ENCODE peak calls at places on chromosomes 6 and 20, in nine cellular contexts. One of them, this sample, is unnamed. For H3K79me2, the result is how much of the 10 kb centered on the place peaks cover.

GRCh38 chr6:1190361-1190760 is 121.5 kb upstream of the FOXQ1 start:
- DNase-seq in SK-N-SH: no peak
- DNase-seq in hepatocyte: peak
- DNase-seq in HCT116: no peak
- DNase-seq in GM23338: no peak
- DNase-seq in neural progenitor cell: no peak
- DNase-seq in OCI-LY7: no peak
- DNase-seq in PC-3: peak
- DNase-seq in MM.1S: no peak
- DNase-seq in this sample: peak

GRCh38 chr6:144581807-144582537 is 296.8 kb downstream of the UTRN start:
- DNase-seq in PC-3: peak
- DNase-seq in neural progenitor cell: peak
- DNase-seq in HCT116: peak
- DNase-seq in GM23338: peak
- DNase-seq in OCI-LY7: peak
- DNase-seq in hepatocyte: peak
- DNase-seq in SK-N-SH: peak
- DNase-seq in MM.1S: no peak
- DNase-seq in this sample: peak

GRCh38 chr6:136676075-136676474 is 116.2 kb downstream of the MAP3K5 start:
- DNase-seq in SK-N-SH: no peak
- DNase-seq in MM.1S: no peak
- DNase-seq in PC-3: peak
- DNase-seq in neural progenitor cell: no peak
- DNase-seq in HCT116: no peak
- DNase-seq in OCI-LY7: no peak
- DNase-seq in GM23338: no peak
- DNase-seq in hepatocyte: no peak
- DNase-seq in this sample: no peak

GRCh38 chr20:44746367-44747165 is 901 bp downstream of the KCNK15 start:
- DNase-seq in SK-N-SH: peak
- DNase-seq in neural progenitor cell: no peak
- DNase-seq in hepatocyte: no peak
- DNase-seq in OCI-LY7: no peak
- DNase-seq in GM23338: peak
- DNase-seq in PC-3: no peak
- DNase-seq in HCT116: no peak
- DNase-seq in MM.1S: no peak
- DNase-seq in this sample: peak

GRCh38 chr6:136764522-136764993 is 27.7 kb downstream of the MAP3K5 start:
- DNase-seq in GM23338: no peak
- DNase-seq in SK-N-SH: no peak
- DNase-seq in neural progenitor cell: no peak
- DNase-seq in MM.1S: no peak
- DNase-seq in PC-3: no peak
- DNase-seq in HCT116: no peak
- DNase-seq in OCI-LY7: peak
- DNase-seq in hepatocyte: no peak
- DNase-seq in this sample: no peak

GRCh38 chr6:18601515-18602035 is 214.4 kb downstream of the RNF144B start:
- DNase-seq in hepatocyte: no peak
- DNase-seq in OCI-LY7: no peak
- DNase-seq in MM.1S: no peak
- DNase-seq in GM23338: no peak
- DNase-seq in PC-3: no peak
- DNase-seq in SK-N-SH: no peak
- DNase-seq in HCT116: no peak
- DNase-seq in neural progenitor cell: no peak
- DNase-seq in this sample: no peak

GRCh38 chr20:13089950-13090469 is 81.2 kb downstream of the SPTLC3 start:
- DNase-seq in neural progenitor cell: no peak
- DNase-seq in hepatocyte: peak
- DNase-seq in GM23338: no peak
- DNase-seq in SK-N-SH: no peak
- DNase-seq in OCI-LY7: no peak
- DNase-seq in PC-3: no peak
- DNase-seq in HCT116: no peak
- DNase-seq in MM.1S: no peak
- DNase-seq in this sample: no peak

GRCh38 chr20:25297141-25297905 is 49.4 kb downstream of the PYGB start:
- DNase-seq in HCT116: no peak
- DNase-seq in SK-N-SH: no peak
- DNase-seq in PC-3: no peak
- DNase-seq in neural progenitor cell: no peak
- DNase-seq in GM23338: no peak
- DNase-seq in MM.1S: peak
- DNase-seq in OCI-LY7: no peak
- DNase-seq in hepatocyte: no peak
- DNase-seq in this sample: no peak

GRCh38 chr6:37459981-37460800 is 27.2 kb downstream of the CMTR1 start:
- DNase-seq in hepatocyte: no peak
- DNase-seq in OCI-LY7: no peak
- DNase-seq in neural progenitor cell: peak
- DNase-seq in MM.1S: no peak
- DNase-seq in PC-3: no peak
- DNase-seq in SK-N-SH: peak
- DNase-seq in HCT116: no peak
- DNase-seq in GM23338: no peak
- DNase-seq in this sample: no peak

GRCh38 chr6:151488226-151488625 is 5.6 kb upstream of the CCDC170 start:
- DNase-seq in GM23338: no peak
- DNase-seq in MM.1S: no peak
- DNase-seq in HCT116: no peak
- DNase-seq in OCI-LY7: no peak
- DNase-seq in PC-3: no peak
- DNase-seq in hepatocyte: no peak
- DNase-seq in SK-N-SH: no peak
- DNase-seq in neural progenitor cell: no peak
- DNase-seq in this sample: peak

GRCh38 chr20:47326718-47327137 is 29.8 kb downstream of the ZMYND8 start:
- DNase-seq in GM23338: no peak
- DNase-seq in MM.1S: no peak
- DNase-seq in HCT116: no peak
- DNase-seq in hepatocyte: no peak
- DNase-seq in SK-N-SH: no peak
- DNase-seq in OCI-LY7: no peak
- DNase-seq in PC-3: peak
- DNase-seq in neural progenitor cell: no peak
- DNase-seq in this sample: peak

GRCh38 chr6:150286919-150287318 is 81.9 kb upstream of the IYD start:
- DNase-seq in hepatocyte: no peak
- DNase-seq in PC-3: no peak
- DNase-seq in SK-N-SH: no peak
- DNase-seq in MM.1S: no peak
- DNase-seq in OCI-LY7: no peak
- DNase-seq in neural progenitor cell: no peak
- DNase-seq in HCT116: no peak
- DNase-seq in GM23338: peak
- DNase-seq in this sample: peak

GRCh38 chr20:17965042-17965697 is 3.4 kb downstream of the SNX5 start:
- DNase-seq in OCI-LY7: no peak
- DNase-seq in GM23338: peak
- DNase-seq in HCT116: no peak
- DNase-seq in SK-N-SH: no peak
- DNase-seq in neural progenitor cell: no peak
- DNase-seq in MM.1S: no peak
- DNase-seq in PC-3: no peak
- DNase-seq in hepatocyte: no peak
- DNase-seq in this sample: no peak

GRCh38 chr20:44745560-44746366 is at the start of gene KCNK15:
- DNase-seq in SK-N-SH: peak
- DNase-seq in HCT116: no peak
- DNase-seq in MM.1S: no peak
- DNase-seq in hepatocyte: peak
- DNase-seq in OCI-LY7: no peak
- DNase-seq in GM23338: peak
- DNase-seq in PC-3: peak
- DNase-seq in neural progenitor cell: peak
- DNase-seq in this sample: peak

GRCh38 chr6:54020311-54020710 is 90.9 kb upstream of the MLIP start:
- DNase-seq in hepatocyte: no peak
- DNase-seq in SK-N-SH: no peak
- DNase-seq in OCI-LY7: no peak
- DNase-seq in neural progenitor cell: no peak
- DNase-seq in GM23338: no peak
- DNase-seq in PC-3: peak
- DNase-seq in HCT116: no peak
- DNase-seq in MM.1S: no peak
- DNase-seq in this sample: no peak

GRCh38 chr6:86869500-86869899 is 67.8 kb upstream of the HTR1E start:
- DNase-seq in SK-N-SH: no peak
- DNase-seq in hepatocyte: no peak
- DNase-seq in neural progenitor cell: no peak
- DNase-seq in PC-3: no peak
- DNase-seq in MM.1S: no peak
- DNase-seq in GM23338: no peak
- DNase-seq in HCT116: no peak
- DNase-seq in OCI-LY7: no peak
- DNase-seq in this sample: no peak

GRCh38 chr6:107361568-107362270 is 97.6 kb downstream of the PDSS2 start:
- DNase-seq in GM23338: peak
- DNase-seq in SK-N-SH: no peak
- DNase-seq in hepatocyte: no peak
- DNase-seq in MM.1S: no peak
- DNase-seq in neural progenitor cell: peak
- DNase-seq in HCT116: no peak
- DNase-seq in OCI-LY7: no peak
- DNase-seq in PC-3: peak
- DNase-seq in this sample: peak

GRCh38 chr20:36153754-36154695 is 515 bp upstream of the EPB41L1 start:
- DNase-seq in hepatocyte: peak
- DNase-seq in HCT116: no peak
- DNase-seq in OCI-LY7: no peak
- DNase-seq in SK-N-SH: peak
- DNase-seq in GM23338: peak
- DNase-seq in neural progenitor cell: peak
- DNase-seq in PC-3: peak
- DNase-seq in MM.1S: peak
- DNase-seq in this sample: peak

GRCh38 chr20:57609842-57610167 is 10.4 kb downstream of the ZBP1 start:
- DNase-seq in OCI-LY7: no peak
- DNase-seq in HCT116: no peak
- DNase-seq in PC-3: no peak
- DNase-seq in GM23338: no peak
- DNase-seq in SK-N-SH: no peak
- DNase-seq in MM.1S: no peak
- DNase-seq in hepatocyte: no peak
- DNase-seq in neural progenitor cell: peak
- DNase-seq in this sample: no peak

GRCh38 chr20:53707341-53708102 is 113.9 kb upstream of the ZNF217 start:
- DNase-seq in OCI-LY7: peak
- DNase-seq in neural progenitor cell: no peak
- DNase-seq in HCT116: no peak
- DNase-seq in PC-3: peak
- DNase-seq in hepatocyte: no peak
- DNase-seq in SK-N-SH: no peak
- DNase-seq in GM23338: peak
- DNase-seq in MM.1S: no peak
- DNase-seq in this sample: peak

GRCh38 chr6:44064089-44064947 is 62.9 kb downstream of the MRPL14 start:
- DNase-seq in OCI-LY7: no peak
- DNase-seq in HCT116: no peak
- DNase-seq in SK-N-SH: no peak
- DNase-seq in MM.1S: no peak
- DNase-seq in PC-3: peak
- DNase-seq in neural progenitor cell: peak
- DNase-seq in hepatocyte: peak
- DNase-seq in GM23338: no peak
- DNase-seq in this sample: peak

GRCh38 chr6:149965191-149966020 is 1.7 kb downstream of the ULBP1 start:
- DNase-seq in MM.1S: no peak
- DNase-seq in HCT116: no peak
- DNase-seq in GM23338: peak
- DNase-seq in hepatocyte: peak
- DNase-seq in SK-N-SH: peak
- DNase-seq in neural progenitor cell: peak
- DNase-seq in PC-3: no peak
- DNase-seq in OCI-LY7: peak
- DNase-seq in this sample: no peak

DNA sequence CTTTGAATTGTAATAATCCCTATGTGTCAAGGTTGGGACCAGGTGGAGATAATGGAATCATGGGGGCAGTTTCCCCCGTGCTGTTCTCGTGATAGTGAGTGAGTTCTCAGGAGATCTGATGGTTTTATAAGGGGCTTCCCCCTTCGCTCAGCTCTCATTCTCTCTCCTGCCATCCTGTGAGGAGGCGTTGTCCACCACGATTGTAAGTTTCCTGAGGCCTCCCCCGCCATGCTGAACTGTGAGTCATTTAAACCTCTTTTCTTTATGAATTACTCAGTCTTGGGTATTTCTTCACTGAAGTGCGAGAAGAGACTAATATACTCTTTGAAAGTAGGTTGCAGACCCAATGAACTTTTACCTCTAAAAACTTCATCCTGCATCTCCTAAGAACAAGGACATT is 39.2 kb upstream of the KCNG1 start:
- DNase-seq in MM.1S: no peak
- DNase-seq in hepatocyte: no peak
- DNase-seq in OCI-LY7: no peak
- DNase-seq in SK-N-SH: no peak
- DNase-seq in neural progenitor cell: no peak
- DNase-seq in GM23338: no peak
- DNase-seq in HCT116: no peak
- DNase-seq in PC-3: no peak
- DNase-seq in this sample: peak
- TF ChIP-seq EZH2phosphoT487 in MM.1S: no peak
- TF ChIP-seq EZH2phosphoT487 in hepatocyte: no peak
- TF ChIP-seq EZH2phosphoT487 in OCI-LY7: no peak
- TF ChIP-seq EZH2phosphoT487 in SK-N-SH: no peak
- TF ChIP-seq EZH2phosphoT487 in neural progenitor cell: no peak
- TF ChIP-seq EZH2phosphoT487 in GM23338: no peak
- TF ChIP-seq EZH2phosphoT487 in HCT116: no peak
- TF ChIP-seq EZH2phosphoT487 in PC-3: no peak
- TF ChIP-seq EZH2phosphoT487 in this sample: no peak

GRCh38 chr6:111823831-111824607 is 49.2 kb downstream of the FYN start:
- DNase-seq in neural progenitor cell: no peak
- DNase-seq in HCT116: no peak
- DNase-seq in MM.1S: no peak
- DNase-seq in PC-3: peak
- DNase-seq in GM23338: no peak
- DNase-seq in hepatocyte: no peak
- DNase-seq in SK-N-SH: no peak
- DNase-seq in OCI-LY7: no peak
- DNase-seq in this sample: peak
- H3K79me2 ChIP-seq in neural progenitor cell: under half
- H3K79me2 ChIP-seq in HCT116: under half
- H3K79me2 ChIP-seq in MM.1S: under half
- H3K79me2 ChIP-seq in PC-3: under half
- H3K79me2 ChIP-seq in GM23338: under half
- H3K79me2 ChIP-seq in hepatocyte: under half
- H3K79me2 ChIP-seq in SK-N-SH: under half
- H3K79me2 ChIP-seq in OCI-LY7: under half
- H3K79me2 ChIP-seq in this sample: half or more

GRCh38 chr20:32339116-32339515 is 19.0 kb upstream of the ASXL1 start:
- DNase-seq in SK-N-SH: no peak
- DNase-seq in hepatocyte: no peak
- DNase-seq in OCI-LY7: no peak
- DNase-seq in PC-3: no peak
- DNase-seq in GM23338: no peak
- DNase-seq in MM.1S: no peak
- DNase-seq in HCT116: no peak
- DNase-seq in neural progenitor cell: no peak
- DNase-seq in this sample: no peak
- TF ChIP-seq EZH2phosphoT487 in SK-N-SH: no peak
- TF ChIP-seq EZH2phosphoT487 in hepatocyte: no peak
- TF ChIP-seq EZH2phosphoT487 in OCI-LY7: no peak
- TF ChIP-seq EZH2phosphoT487 in PC-3: no peak
- TF ChIP-seq EZH2phosphoT487 in GM23338: no peak
- TF ChIP-seq EZH2phosphoT487 in MM.1S: no peak
- TF ChIP-seq EZH2phosphoT487 in HCT116: no peak
- TF ChIP-seq EZH2phosphoT487 in neural progenitor cell: no peak
- TF ChIP-seq EZH2phosphoT487 in this sample: no peak

GRCh38 chr6:56770011-56770520 is 127.4 kb upstream of the DST start:
- DNase-seq in GM23338: no peak
- DNase-seq in PC-3: no peak
- DNase-seq in OCI-LY7: no peak
- DNase-seq in MM.1S: no peak
- DNase-seq in neural progenitor cell: no peak
- DNase-seq in HCT116: no peak
- DNase-seq in SK-N-SH: peak
- DNase-seq in hepatocyte: no peak
- DNase-seq in this sample: peak
- H3K79me2 ChIP-seq in GM23338: half or more
- H3K79me2 ChIP-seq in PC-3: under half
- H3K79me2 ChIP-seq in OCI-LY7: under half
- H3K79me2 ChIP-seq in MM.1S: half or more
- H3K79me2 ChIP-seq in neural progenitor cell: half or more
- H3K79me2 ChIP-seq in HCT116: half or more
- H3K79me2 ChIP-seq in SK-N-SH: half or more
- H3K79me2 ChIP-seq in hepatocyte: half or more
- H3K79me2 ChIP-seq in this sample: half or more

This sample was measured in GM23248.